ENCODE peak calls at places on chromosomes 5 and 9, in six cellular contexts. F is IMR-90, L is H9, C is trophoblast cell, W is neuronal stem cell, T is H1. K is an unnamed sample.

GRCh38 chr9:93562157-93562556 is 14.2 kb upstream of the PHF2 start:
- DNase-seq in W (no peak), F (no peak), L (no peak), T (no peak), C (no peak), K (no peak)

GRCh38 chr9:398085-398484 is 183.4 kb downstream of the DOCK8 start:
- DNase-seq in L (no peak), C (peak), W (no peak), T (no peak), F (no peak), K (no peak)

GRCh38 chr9:120716483-120716882 is 2.2 kb upstream of the MEGF9 start:
- DNase-seq in C (no peak), W (no peak), F (no peak), T (no peak), L (no peak), K (no peak)

GRCh38 chr5:152185547-152186234 is 219.4 kb downstream of the NMUR2 start:
- DNase-seq in C (no peak), T (no peak), F (no peak), L (no peak), W (no peak), K (no peak)

GRCh38 chr5:171888051-171888481 is 102.4 kb downstream of the SMIM23 start:
- DNase-seq in W (no peak), L (no peak), F (no peak), T (no peak), C (no peak), K (no peak)

GRCh38 chr5:53069626-53070025 is 39.9 kb downstream of the MOCS2 start:
- DNase-seq in L (no peak), C (no peak), W (no peak), F (peak), T (no peak), K (no peak)

GRCh38 chr9:125815568-125815967 is 68.4 kb downstream of the PBX3 start:
- DNase-seq in C (no peak), F (peak), L (no peak), T (no peak), W (no peak), K (no peak)

GRCh38 chr5:114358329-114358728 is 3.5 kb upstream of the KCNN2 start:
- DNase-seq in W (no peak), C (no peak), F (peak), L (no peak), T (no peak), K (peak)

GRCh38 chr5:159049844-159050318 is 49.8 kb downstream of the EBF1 start:
- DNase-seq in T (no peak), F (peak), W (no peak), L (no peak), C (no peak), K (peak)

GRCh38 chr5:127447822-127448221 is 69.6 kb upstream of the PRRC1 start:
- DNase-seq in T (no peak), F (peak), W (no peak), C (no peak), L (no peak), K (peak)
- H3K14ac ChIP-seq in T (no peak), F (no peak), W (no peak), C (no peak), L (no peak), K (no peak)

GRCh38 chr5:144017119-144017518 is 153.3 kb downstream of the YIPF5 start:
- DNase-seq in F (no peak), C (no peak), T (no peak), W (no peak), L (no peak), K (no peak)
- H2BK120ac ChIP-seq in F (no peak), C (no peak), T (no peak), W (no peak), L (no peak), K (no peak)

GRCh38 chr9:110744753-110745522 is 76.3 kb downstream of the MUSK start:
- DNase-seq in W (no peak), L (no peak), F (peak), C (peak), T (no peak), K (peak)
- H3K14ac ChIP-seq in W (no peak), L (no peak), F (peak), C (no peak), T (no peak), K (no peak)

DNA sequence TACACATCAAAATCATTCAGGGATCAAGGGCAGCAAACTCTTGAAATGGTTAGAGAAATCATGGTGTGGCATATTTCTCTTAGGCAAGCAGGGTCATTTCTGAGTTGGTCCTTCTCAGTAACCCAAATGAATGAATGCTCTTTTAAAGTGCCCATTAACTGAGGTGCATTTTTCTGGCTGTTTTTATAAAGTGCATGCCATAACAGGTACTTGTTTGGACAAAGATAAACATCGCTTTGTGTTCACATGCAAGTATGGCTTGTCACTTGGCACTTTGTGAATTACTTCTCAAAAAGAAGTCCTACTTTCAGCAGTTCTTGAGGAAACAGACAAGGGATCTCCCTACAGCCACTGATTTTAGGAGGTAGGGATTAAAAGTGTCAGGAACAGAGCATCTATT is 64.8 kb upstream of the IFNE start:
- DNase-seq in C (no peak), F (no peak), L (no peak), W (no peak), T (no peak), K (no peak)
- H2BK120ac ChIP-seq in C (no peak), F (no peak), L (no peak), W (no peak), T (no peak), K (no peak)

DNA sequence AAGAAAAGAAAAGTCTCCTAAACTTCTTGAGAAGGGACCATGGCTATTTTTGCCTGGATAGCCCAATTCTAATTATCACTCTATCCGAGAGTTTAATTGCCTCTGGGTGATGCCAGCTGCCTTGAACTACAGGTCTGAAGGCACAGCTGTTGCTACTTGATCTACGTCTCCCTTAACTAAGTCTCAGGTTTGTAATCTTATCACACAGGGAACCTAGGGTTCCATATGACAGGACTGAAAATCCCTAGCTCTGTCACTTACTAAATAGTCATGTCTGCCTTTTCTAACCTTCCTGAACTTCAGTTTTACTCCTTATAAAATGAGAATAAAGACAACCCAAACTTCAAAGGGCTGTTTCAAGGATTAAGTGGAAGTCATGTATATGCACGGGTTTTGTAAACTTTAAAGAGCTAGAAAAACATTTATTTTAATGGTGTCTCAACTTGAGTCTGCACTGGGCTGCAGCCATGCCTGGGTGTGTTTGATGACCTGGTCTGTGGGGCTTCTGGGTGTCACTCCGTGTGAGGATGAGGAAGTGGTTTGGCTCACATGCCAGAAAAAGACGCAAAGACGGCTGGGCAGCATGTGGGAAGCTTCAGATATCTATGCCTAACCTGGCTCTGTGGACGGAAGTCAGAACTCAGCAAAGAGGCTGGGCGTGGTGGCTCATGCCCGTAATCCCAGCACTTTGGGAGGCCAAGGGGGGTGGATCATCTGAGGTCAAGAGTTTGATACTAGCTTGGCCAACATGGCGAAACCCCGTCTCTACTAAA is 129.3 kb upstream of the SLC44A1 start:
- DNase-seq in L (no peak), W (no peak), C (peak), T (no peak), F (peak), K (peak)
- H3K14ac ChIP-seq in L (no peak), W (no peak), C (no peak), T (no peak), F (no peak), K (no peak)

GRCh38 chr9:116686135-116686534 is 970 bp upstream of the TRIM32 start:
- DNase-seq in F (peak), L (no peak), C (peak), T (no peak), W (no peak), K (peak)

GRCh38 chr9:116687762-116688160 is 656 bp downstream of the TRIM32 start:
- DNase-seq in T (no peak), F (no peak), C (no peak), L (no peak), W (no peak), K (no peak)

GRCh38 chr9:116689117-116689516 is 2.0 kb downstream of the TRIM32 start:
- DNase-seq in W (no peak), L (no peak), C (no peak), F (no peak), T (no peak), K (no peak)

GRCh38 chr9:116686693-116687073 is 422 bp upstream of the TRIM32 start:
- DNase-seq in C (no peak), W (no peak), L (peak), F (peak), T (no peak), K (no peak)

DNA sequence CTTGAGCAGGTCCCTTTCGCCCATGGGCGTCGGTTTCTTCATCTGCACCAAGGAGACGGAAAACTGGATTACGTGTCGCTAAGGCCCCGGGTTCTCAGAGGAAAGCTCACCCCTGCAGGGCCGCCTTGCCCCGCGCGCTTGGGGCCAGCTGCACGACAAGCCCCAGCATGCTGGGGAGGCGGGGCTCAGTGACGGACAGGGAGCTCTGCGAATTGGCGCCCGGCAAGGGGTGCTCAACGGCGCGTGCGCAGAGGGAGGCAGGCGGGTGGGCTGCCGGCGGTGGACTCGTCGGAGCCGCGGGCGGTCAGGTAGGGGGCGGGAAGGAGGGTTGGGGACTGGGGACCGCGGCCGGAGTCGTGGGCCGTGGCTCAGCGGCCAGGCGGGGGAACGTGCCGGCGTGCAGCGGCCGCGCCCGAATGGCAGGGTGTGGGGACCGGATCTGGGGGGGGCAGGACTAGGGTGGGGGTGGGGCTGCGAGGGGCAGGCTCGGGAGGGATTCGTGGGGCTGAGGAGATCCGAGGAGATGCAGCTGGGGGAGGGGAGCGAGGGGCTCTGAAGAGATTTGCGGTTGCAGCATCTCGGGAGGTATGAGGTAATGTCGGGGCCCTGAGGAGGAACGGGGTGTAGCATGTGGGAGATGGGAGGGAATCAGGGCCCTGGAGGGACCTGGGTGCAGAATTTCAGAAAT is at the start of gene TRIM32:
- DNase-seq in C (peak), T (peak), F (peak), L (peak), W (peak), K (peak)
- H2BK120ac ChIP-seq in C (peak), T (no peak), F (peak), L (no peak), W (peak), K (peak)

GRCh38 chr9:104412238-104412637 is 91.8 kb upstream of the OR13F1 start:
- DNase-seq in T (no peak), C (no peak), W (peak), L (no peak), F (no peak), K (no peak)
- H3K14ac ChIP-seq in T (no peak), C (no peak), W (no peak), L (no peak), F (no peak), K (no peak)

GRCh38 chr9:129458663-129459549 is 162.0 kb downstream of the C9orf50 start:
- DNase-seq in C (no peak), T (no peak), L (no peak), F (no peak), W (no peak), K (no peak)
- H2BK120ac ChIP-seq in C (peak), T (peak), L (no peak), F (peak), W (peak), K (peak)

GRCh38 chr9:94925751-94926456 is 199.4 kb downstream of the AOPEP start:
- DNase-seq in C (peak), T (no peak), W (no peak), F (no peak), L (no peak), K (no peak)
- H3K14ac ChIP-seq in C (peak), T (no peak), W (no peak), F (peak), L (no peak), K (no peak)

K was measured in mesenchymal stem cell.